ENCODE peak calls at places on chromosomes 3 and 15, in four cellular contexts. E is suprapubic skin, R is sigmoid colon, P is mesendoderm. Z is an unnamed sample.

GRCh38 chr3:51703776-51704510 is 2.9 kb upstream of the GRM2 start:
- DNase-seq in E (peak; percentile 38), R (peak; percentile 44), P (no peak), Z (no peak)

GRCh38 chr15:49492151-49492550 is 69.1 kb downstream of the FGF7 start:
- DNase-seq in E (no peak), R (no peak), P (no peak), Z (no peak)

GRCh38 chr3:143237036-143237688 is 117.6 kb downstream of the CHST2 start:
- DNase-seq in E (no peak), R (no peak), P (no peak), Z (no peak)

GRCh38 chr3:55978953-55979352 is 489.3 kb downstream of the ERC2 start:
- DNase-seq in E (no peak), R (no peak), P (no peak), Z (no peak)

GRCh38 chr3:182142928-182143327 is 431.2 kb downstream of the SOX2 start:
- DNase-seq in E (no peak), R (no peak), P (no peak), Z (no peak)

GRCh38 chr3:101780661-101781060 is 1.6 kb downstream of the NXPE3 start:
- DNase-seq in E (no peak), R (no peak), P (peak; percentile 57), Z (peak; percentile 74)

GRCh38 chr3:193869221-193870201 is 266.4 kb upstream of the HES1 start:
- DNase-seq in E (no peak), R (peak; percentile 73), P (peak; percentile 94), Z (peak; percentile 90)

GRCh38 chr15:90188914-90189748 is 12.0 kb upstream of the SEMA4B start:
- DNase-seq in E (no peak), R (no peak), P (no peak), Z (no peak)

GRCh38 chr15:59372352-59373211 is at the start of gene MYO1E:
- DNase-seq in E (peak; percentile 92), R (peak; percentile 97), P (peak; percentile 99), Z (peak; percentile 97)

GRCh38 chr3:52703356-52703755 is 2.2 kb downstream of the GLT8D1 start:
- DNase-seq in E (no peak), R (no peak), P (no peak), Z (no peak)

GRCh38 chr3:153144779-153145178 is 17.2 kb upstream of the RAP2B start:
- DNase-seq in E (no peak), R (no peak), P (no peak), Z (peak; percentile 19)

DNA sequence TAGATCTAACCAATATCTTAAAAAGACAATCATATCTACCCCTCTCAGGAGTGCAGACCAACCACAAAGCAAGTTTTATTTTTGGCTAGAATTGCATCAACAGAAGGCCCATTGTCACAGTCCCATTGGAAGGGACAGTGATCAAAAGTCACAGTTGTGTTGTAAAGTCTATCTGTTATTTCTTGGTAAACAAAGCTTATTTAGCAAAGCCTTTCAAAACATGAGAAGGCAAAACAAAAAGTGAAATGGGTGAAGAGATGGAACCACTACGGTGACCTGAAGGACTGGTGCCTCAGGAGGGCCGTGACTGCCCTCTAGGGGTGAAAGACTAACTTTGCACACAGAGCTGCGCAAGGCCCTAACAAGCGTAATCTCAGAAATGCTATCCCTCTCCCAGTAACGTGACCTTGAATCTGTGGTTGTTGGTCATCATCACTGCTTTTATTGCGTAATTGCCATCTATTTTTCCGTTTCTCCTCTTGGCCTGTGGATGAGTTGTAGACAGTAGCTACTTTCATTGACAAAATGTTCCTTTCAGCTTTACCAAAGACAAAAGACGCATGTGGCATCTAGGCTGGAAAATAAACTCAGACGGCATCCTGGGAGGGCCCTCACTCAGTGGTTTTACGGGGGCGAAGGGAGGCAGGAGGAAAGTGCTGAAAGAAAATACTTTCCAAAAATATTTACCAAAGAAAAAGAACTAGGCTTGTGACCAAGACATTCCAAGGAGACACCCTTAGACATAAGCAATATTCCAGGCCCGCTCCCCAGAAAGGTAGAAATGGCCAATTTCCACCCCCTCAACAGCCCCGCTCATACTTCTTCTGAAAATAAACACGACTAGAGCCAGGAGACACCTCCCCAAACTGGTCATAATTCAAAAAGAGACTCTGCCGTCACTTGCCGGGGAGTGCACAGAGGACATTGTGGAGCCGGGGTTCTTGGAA is 79.4 kb downstream of the FRMD4B start:
- DNase-seq in E (peak; percentile 81), R (peak; percentile 90), P (peak; percentile 86), Z (peak; percentile 84)
- H3K27ac ChIP-seq in E (peak overlapping the region; percentile 30), R (peak overlapping the region; percentile 54), P (no peak overlapping the region), Z (no peak overlapping the region)

GRCh38 chr3:127213381-127213918 is 20.5 kb downstream of the PRR23E start:
- DNase-seq in E (peak; percentile 44), R (no peak), P (no peak), Z (no peak)
- H3K27me3 ChIP-seq in E (peaks cover 50% of the 10 kb centered on the region), R (peaks cover 8% of the 10 kb centered on the region), P (no peaks in the 10 kb centered on the region), Z (no peaks in the 10 kb centered on the region)

GRCh38 chr3:107911337-107912000 is 179.4 kb downstream of the CD47 start:
- DNase-seq in E (no peak), R (no peak), P (no peak), Z (no peak)

GRCh38 chr3:107913671-107914070 is 177.2 kb downstream of the CD47 start:
- DNase-seq in E (no peak), R (no peak), P (no peak), Z (no peak)

GRCh38 chr3:107916166-107916565 is 174.7 kb downstream of the CD47 start:
- DNase-seq in E (no peak), R (no peak), P (no peak), Z (no peak)

GRCh38 chr3:107910713-107911259 is 180.0 kb downstream of the CD47 start:
- DNase-seq in E (no peak), R (no peak), P (no peak), Z (no peak)
- H3K27ac ChIP-seq in E (no peak overlapping the region), R (no peak overlapping the region), P (no peak overlapping the region), Z (no peak overlapping the region)

GRCh38 chr3:187739561-187740445 is 5.5 kb downstream of the BCL6 start:
- DNase-seq in E (peak; percentile 92), R (peak; percentile 98), P (peak; percentile 93), Z (peak; percentile 86)
- H3K27me3 ChIP-seq in E (no peaks in the 10 kb centered on the region), R (no peaks in the 10 kb centered on the region), P (no peaks in the 10 kb centered on the region), Z (no peaks in the 10 kb centered on the region)

GRCh38 chr15:70113304-70113700 is 15.6 kb upstream of the TLE3 start:
- DNase-seq in E (no peak), R (peak; percentile 79), P (no peak), Z (no peak)

GRCh38 chr15:70109982-70110381 is 12.3 kb upstream of the TLE3 start:
- DNase-seq in E (no peak), R (no peak), P (no peak), Z (no peak)

GRCh38 chr15:70109522-70109921 is 11.8 kb upstream of the TLE3 start:
- DNase-seq in E (no peak), R (no peak), P (no peak), Z (no peak)

GRCh38 chr15:70112018-70112395 is 14.3 kb upstream of the TLE3 start:
- DNase-seq in E (no peak), R (no peak), P (no peak), Z (peak; percentile 39)

GRCh38 chr15:70111203-70112017 is 13.7 kb upstream of the TLE3 start:
- DNase-seq in E (no peak), R (peak; percentile 91), P (peak; percentile 97), Z (peak; percentile 86)
- H3K27ac ChIP-seq in E (peak overlapping the region; percentile 75), R (peak overlapping the region; percentile 90), P (peak overlapping the region; percentile 45), Z (peak overlapping the region; percentile 53)

GRCh38 chr15:67822537-67823370 is 2.6 kb upstream of the SKOR1 start:
- DNase-seq in E (no peak), R (no peak), P (no peak), Z (no peak)

GRCh38 chr15:67820147-67820991 is 4.9 kb upstream of the SKOR1 start:
- DNase-seq in E (no peak), R (no peak), P (no peak), Z (no peak)

GRCh38 chr15:67821784-67822451 is 3.4 kb upstream of the SKOR1 start:
- DNase-seq in E (no peak), R (no peak), P (no peak), Z (no peak)

GRCh38 chr15:67819636-67820035 is 5.7 kb upstream of the SKOR1 start:
- DNase-seq in E (no peak), R (no peak), P (no peak), Z (no peak)

DNA sequence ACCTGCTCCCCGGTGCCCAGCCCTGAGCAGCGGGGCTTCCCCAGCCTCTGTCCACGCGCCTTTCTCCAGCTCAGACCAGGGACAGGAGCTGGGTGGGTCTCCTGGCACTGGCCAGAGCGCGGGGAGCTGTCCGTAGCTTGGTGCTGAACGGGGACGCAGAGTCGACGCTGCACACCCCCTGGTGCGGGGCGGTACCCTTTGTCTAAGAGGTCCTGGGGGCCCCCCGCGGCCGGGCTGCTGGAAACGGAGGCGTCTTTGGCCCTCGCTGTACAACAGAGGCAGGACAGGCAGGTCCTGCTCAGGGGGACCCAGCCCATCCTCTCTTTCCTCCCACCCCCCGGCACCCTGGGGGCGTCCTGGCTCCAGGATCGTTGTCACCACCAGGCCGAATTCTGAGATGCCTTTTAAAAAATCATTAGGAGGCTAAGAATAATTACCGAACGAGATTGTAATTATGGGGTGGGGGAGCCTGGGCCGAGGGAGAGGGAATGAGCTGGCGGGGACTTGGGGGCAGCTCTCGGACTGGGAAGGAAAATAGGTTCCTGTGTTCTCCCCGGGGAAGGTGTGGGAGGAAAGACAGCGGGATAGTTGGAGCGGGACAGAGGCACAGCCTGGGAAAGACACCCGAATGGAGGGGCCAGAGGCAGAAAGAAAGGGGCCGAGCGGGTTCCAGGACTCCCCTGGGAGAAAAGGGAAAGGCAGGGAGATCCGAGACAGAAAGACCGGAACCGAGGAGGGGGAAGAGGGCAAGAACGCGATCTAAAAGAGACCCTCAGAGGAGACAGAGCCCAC is 4.1 kb upstream of the SKOR1 start:
- DNase-seq in E (no peak), R (no peak), P (peak; percentile 53), Z (no peak)
- H3K27me3 ChIP-seq in E (peaks cover 97% of the 10 kb centered on the region), R (peaks cover 87% of the 10 kb centered on the region), P (peaks cover 74% of the 10 kb centered on the region), Z (peaks cover 80% of the 10 kb centered on the region)

DNA sequence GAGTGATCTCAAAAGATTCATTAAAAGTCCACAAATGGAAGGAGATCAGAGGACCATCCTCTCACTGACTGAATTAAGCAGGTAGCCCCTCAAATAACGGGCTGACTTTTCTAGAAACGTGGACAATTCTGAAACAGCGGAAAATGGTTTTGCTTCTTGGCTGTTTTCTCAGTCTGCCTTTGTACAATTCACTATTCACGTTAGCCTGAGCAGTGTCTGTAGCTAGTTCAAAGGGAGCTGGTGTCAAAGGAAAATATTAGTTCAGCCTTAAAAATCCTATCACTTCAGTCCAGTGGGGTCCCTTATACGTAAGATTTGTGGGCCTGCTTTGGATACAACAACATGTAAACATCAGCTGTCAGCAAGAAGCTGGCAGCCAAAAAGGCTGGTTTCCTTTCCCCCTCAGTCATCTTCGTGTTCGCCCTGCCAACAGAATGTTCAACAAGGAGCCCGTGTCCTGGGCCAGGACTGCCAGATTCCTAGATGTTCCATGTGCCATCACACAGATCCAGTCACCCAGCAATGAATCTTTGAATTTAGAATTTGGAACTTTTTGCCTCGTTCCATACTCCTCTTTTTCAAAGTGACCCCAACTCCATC is 19.3 kb downstream of the LMCD1 start:
- DNase-seq in E (no peak), R (no peak), P (no peak), Z (no peak)
- H3K27ac ChIP-seq in E (no peak overlapping the region), R (no peak overlapping the region), P (no peak overlapping the region), Z (no peak overlapping the region)